ENCODE peak calls at places on chromosomes 3 and 15, in seven cellular contexts. S is CD8-positive, alpha-beta T cell; L is fibroblast of pulmonary artery; P is endothelial cell; B is AG10803; E is progenitor cell of endocrine pancreas; R is B cell. N is an unnamed sample.
A peak's percentile ranks its signal among the peaks of the same experiment; 100 is the strongest.

GRCh38 chr3:42071720-42072582 is 19.2 kb upstream of the TRAK1 start:
- DNase-seq in S (no peak), E (no peak), L (peak; percentile 90), R (no peak), P (no peak), B (peak; percentile 85), N (no peak)

GRCh38 chr3:4687167-4687566 is 194.0 kb downstream of the ITPR1 start:
- DNase-seq in P (no peak), R (no peak), E (no peak), L (peak; percentile 9), S (no peak), B (no peak), N (no peak)

GRCh38 chr3:14265246-14265962 is 86.8 kb downstream of the LSM3 start:
- DNase-seq in R (no peak), S (no peak), B (no peak), P (no peak), E (no peak), L (peak; percentile 61), N (no peak)

GRCh38 chr3:118000219-118000618 is 1034.4 kb downstream of the IGSF11 start:
- DNase-seq in L (no peak), S (no peak), P (no peak), B (no peak), R (no peak), E (no peak), N (no peak)

GRCh38 chr3:123819949-123820348 is 64.2 kb downstream of the MYLK start:
- DNase-seq in B (no peak), R (no peak), E (no peak), L (no peak), S (no peak), P (no peak), N (no peak)

GRCh38 chr15:60548101-60548500 is 69.2 kb upstream of the ICE2 start:
- DNase-seq in B (no peak), E (no peak), L (no peak), P (no peak), S (no peak), R (no peak), N (no peak)

GRCh38 chr15:73982251-73982962 is 9.7 kb downstream of the STOML1 start:
- DNase-seq in E (no peak), B (peak; percentile 96), L (peak; percentile 89), P (no peak), S (peak; percentile 59), R (peak; percentile 47), N (no peak)

GRCh38 chr15:100256096-100256984 is 85.4 kb downstream of the ADAMTS17 start:
- DNase-seq in B (no peak), S (peak; percentile 32), P (no peak), R (no peak), E (no peak), L (no peak), N (no peak)

GRCh38 chr15:67512140-67512539 is 8.8 kb upstream of the C15orf61 start:
- DNase-seq in R (no peak), B (no peak), S (no peak), E (no peak), L (no peak), P (no peak), N (no peak)

GRCh38 chr3:55564709-55565108 is 77.6 kb upstream of the WNT5A start:
- DNase-seq in P (no peak), B (no peak), E (no peak), L (no peak), R (no peak), S (no peak), N (no peak)

GRCh38 chr3:99248913-99249312 is 347.4 kb upstream of the DCBLD2 start:
- DNase-seq in E (no peak), S (no peak), P (no peak), B (peak; percentile 75), L (peak; percentile 31), R (no peak), N (no peak)

GRCh38 chr15:32718082-32718821 is 448 bp downstream of the GREM1 start:
- DNase-seq in B (no peak), L (no peak), P (peak; percentile 28), E (no peak), R (no peak), S (no peak), N (no peak)

GRCh38 chr3:81660036-81660435 is 101.4 kb downstream of the GBE1 start:
- DNase-seq in B (no peak), R (no peak), S (no peak), L (no peak), E (no peak), P (no peak), N (no peak)

DNA sequence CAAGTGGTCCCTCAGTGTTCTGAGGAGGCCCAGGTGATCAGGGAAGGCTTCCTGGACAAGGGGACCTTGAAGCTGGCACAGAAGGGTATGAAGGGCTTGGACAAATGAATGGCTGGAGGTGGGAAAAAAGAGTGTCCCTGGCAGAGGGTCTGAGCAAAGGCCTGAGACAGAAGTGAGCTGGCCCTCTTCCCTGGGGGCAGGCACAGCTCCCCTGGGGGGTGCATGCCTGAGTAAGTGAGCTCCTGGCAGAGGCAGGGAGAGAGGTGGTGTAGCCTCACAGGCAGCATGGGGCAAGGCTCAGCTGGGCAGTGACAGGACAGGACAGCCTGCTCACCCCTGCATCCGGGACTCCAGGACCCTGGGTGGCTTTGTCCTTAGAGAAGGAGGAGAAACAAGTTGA is 5.4 kb upstream of the CACNA2D2 start:
- DNase-seq in L (no peak), E (no peak), B (no peak), P (no peak), R (no peak), S (no peak), N (no peak)
- TF ChIP-seq CTCF in L (no peak), E (no peak), B (no peak), P (no peak), R (no peak), S (no peak), N (no peak)

DNA sequence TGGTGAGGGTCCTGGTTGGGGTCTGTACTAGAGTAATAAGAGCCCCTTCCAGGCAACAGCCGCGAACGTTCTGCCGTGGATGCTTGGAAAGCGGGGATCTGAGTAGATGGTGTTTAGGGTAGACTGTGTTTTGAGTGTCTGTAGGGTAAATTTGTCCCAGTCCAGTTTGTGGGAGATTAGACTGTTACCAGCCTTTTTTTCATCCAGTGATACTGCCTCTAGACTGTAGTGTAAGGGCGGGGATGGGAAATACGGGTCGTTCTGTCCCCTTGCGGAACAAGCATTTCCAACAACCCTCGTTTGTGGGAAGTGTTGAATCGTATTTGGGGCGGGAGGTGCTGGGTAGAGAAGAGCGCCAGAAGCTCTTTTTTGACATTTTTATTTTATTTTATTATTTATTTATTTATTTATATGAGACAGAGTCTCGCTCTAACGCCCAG is 434 bp downstream of the HAUS2 start:
- DNase-seq in S (no peak), B (peak; percentile 15), E (no peak), R (no peak), L (peak; percentile 35), P (no peak), N (no peak)
- TF ChIP-seq CTCF in S (no peak), B (no peak), E (no peak), R (no peak), L (no peak), P (no peak), N (no peak)

DNA sequence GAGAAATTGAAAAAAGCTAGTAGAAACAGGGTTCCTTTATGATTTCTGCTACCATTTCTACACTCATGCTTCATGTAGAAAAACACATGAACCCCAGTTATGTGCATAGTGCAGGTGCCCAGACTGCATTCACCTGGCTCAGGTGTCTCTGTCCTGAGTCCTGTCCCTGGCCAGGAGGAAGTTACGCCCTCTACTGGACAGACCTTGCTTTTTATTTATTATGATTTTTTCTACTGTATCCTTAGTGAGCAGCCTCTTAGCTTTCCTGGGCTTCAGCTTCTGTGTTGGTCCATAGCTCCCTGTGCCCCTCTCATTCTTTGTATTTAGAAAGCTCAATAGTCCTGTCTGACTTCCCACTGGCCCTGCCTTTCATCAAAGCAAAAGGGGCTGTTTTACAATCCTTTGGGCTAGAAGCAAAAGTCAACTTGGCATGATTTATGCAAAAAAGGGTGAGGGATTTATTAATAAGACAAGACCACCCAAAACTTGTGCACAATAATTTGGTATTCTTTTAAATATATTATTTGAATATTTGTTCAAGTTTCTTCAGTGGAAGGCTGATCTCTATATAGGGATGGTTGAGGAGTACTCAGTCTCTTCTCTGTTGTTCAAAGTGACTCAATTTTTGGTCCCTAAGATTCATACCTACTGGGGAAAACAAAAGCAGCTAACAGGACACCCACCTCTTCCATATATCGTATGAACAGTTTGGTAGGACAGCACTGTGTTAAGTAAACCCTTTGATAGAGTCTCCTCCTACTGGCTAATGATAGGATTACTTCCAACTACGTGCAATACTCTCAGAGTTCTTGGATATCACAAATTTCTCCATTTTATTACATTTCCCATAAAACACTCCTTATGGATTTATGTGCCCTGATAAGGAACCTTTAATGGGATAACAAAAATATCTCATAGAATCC is 200.5 kb upstream of the GOLGA6L4 start:
- DNase-seq in S (no peak), E (no peak), L (peak; percentile 67), R (no peak), P (peak; percentile 20), B (peak; percentile 31), N (no peak)
- TF ChIP-seq CTCF in S (no peak), E (peak; percentile 57), L (peak; percentile 73), R (peak; percentile 9), P (peak; percentile 79), B (peak; percentile 59), N (peak; percentile 20)

DNA sequence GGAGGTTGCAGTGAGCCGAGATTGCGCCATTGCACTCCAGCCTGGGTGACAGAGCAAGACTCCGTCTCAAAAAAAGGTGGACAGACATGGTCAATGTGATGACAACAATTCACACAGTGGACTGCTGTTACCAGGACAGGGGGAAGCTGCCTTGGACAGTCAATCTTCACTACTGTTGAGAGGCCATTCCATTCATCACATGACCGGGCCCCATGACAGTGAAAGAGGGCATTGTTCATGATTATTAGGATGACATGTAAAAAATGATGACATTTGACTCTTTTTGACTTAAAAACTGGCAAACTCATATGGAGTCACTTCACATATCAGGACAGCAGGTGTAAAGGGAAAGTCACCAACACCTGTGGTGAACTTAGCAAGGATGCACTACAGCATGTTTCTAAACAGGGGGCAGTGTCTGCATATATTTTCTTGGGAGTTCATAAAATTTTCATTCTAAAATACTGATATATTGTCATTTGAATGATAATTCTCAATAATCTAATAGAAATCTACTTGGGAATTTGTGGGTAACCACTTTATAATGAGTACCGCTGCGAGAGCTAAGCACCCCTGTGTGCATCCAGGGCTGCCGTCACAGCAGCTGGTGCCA is 34.2 kb upstream of the LDHAL6B start:
- DNase-seq in S (no peak), R (no peak), P (no peak), B (no peak), E (no peak), L (no peak), N (no peak)
- TF ChIP-seq CTCF in S (no peak), R (no peak), P (no peak), B (no peak), E (peak; percentile 24), L (peak; percentile 12), N (no peak)